ENCODE peak calls at places on chromosomes 4 and X, in four cellular contexts. K is heart left ventricle, A is uterus, F is A549. J is an unnamed sample.

GRCh38 chrX:53930513-53931380 is 113.5 kb downstream of the PHF8 start:
- DNase-seq in K (no peak), A (no peak), F (peak; percentile 3), J (no peak)

GRCh38 chrX:150779367-150779766 is 86.2 kb downstream of the MTMR1 start:
- DNase-seq in A (no peak), K (no peak), F (no peak), J (no peak)

GRCh38 chr4:156799121-156799589 is 172.4 kb downstream of the PDGFC start:
- DNase-seq in F (no peak), A (no peak), K (no peak), J (no peak)

GRCh38 chr4:183383606-183384005 is 60.8 kb upstream of the CDKN2AIP start:
- DNase-seq in A (no peak), K (no peak), F (no peak), J (no peak)

GRCh38 chr4:183099537-183100297 is 660 bp downstream of the WWC2 start:
- DNase-seq in K (peak; percentile 48), F (peak; percentile 46), A (peak; percentile 32), J (peak; percentile 58)

GRCh38 chr4:86319390-86319789 is 40.5 kb downstream of the MAPK10 start:
- DNase-seq in K (no peak), F (no peak), A (no peak), J (no peak)

GRCh38 chr4:138114434-138114833 is 127.7 kb downstream of the SLC7A11 start:
- DNase-seq in F (no peak), K (no peak), A (no peak), J (no peak)

GRCh38 chr4:48698029-48698901 is 81.8 kb downstream of the FRYL start:
- DNase-seq in K (peak; percentile 56), F (peak; percentile 64), A (peak; percentile 36), J (peak; percentile 93)

GRCh38 chr4:55866973-55867574 is 13.6 kb downstream of the EXOC1 start:
- DNase-seq in F (peak; percentile 61), K (no peak), A (no peak), J (peak; percentile 75)

GRCh38 chr4:58113083-58113482 is 1002.9 kb upstream of the IGFBP7 start:
- DNase-seq in K (no peak), A (no peak), F (no peak), J (no peak)

GRCh38 chrX:44748014-44748413 is 95.8 kb upstream of the DUSP21 start:
- DNase-seq in A (no peak), K (no peak), F (peak; percentile 9), J (peak; percentile 1)

GRCh38 chrX:29792335-29792734 is 423.0 kb upstream of the MAGEB2 start:
- DNase-seq in F (no peak), K (no peak), A (no peak), J (no peak)

GRCh38 chr4:147617841-147618421 is 734 bp downstream of the TMEM184C start:
- DNase-seq in F (no peak), K (no peak), A (no peak), J (no peak)

GRCh38 chr4:147616849-147617172 is 386 bp upstream of the TMEM184C start:
- DNase-seq in F (no peak), K (no peak), A (no peak), J (no peak)

GRCh38 chr4:147620315-147620714 is 3.1 kb downstream of the TMEM184C start:
- DNase-seq in A (no peak), F (no peak), K (no peak), J (no peak)

GRCh38 chr4:147617173-147617840 is at the start of gene TMEM184C:
- DNase-seq in K (peak; percentile 98), F (peak; percentile 92), A (peak; percentile 97), J (peak; percentile 96)
- TF ChIP-seq POLR2A in K (no peak), F (peak; percentile 71), A (peak; percentile 63), J (peak; percentile 90)

DNA sequence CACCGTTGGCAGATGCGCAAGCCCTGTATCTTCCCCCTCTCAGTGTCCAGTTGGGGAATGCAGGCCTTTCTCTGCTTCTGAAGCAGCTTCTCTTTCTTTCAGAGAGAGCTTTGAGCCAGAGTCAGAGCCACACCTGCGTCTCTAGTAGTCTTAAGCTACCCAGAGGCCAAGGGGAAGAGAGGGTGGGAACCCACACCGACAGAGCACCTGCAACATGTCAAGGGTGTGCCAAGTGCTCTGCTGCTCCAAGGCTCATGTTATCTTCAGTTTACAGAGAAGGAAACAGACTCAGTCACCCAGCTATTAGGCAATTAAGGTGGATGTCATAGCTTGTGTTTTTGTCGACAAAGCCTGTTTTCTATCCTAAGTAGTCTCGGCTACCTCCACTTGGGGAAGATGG is 22.7 kb upstream of the RNF212 start:
- DNase-seq in K (no peak), A (no peak), F (no peak), J (peak; percentile 12)
- TF ChIP-seq POLR2A in K (no peak), A (no peak), F (no peak), J (no peak)

GRCh38 chr4:79284893-79285292 is 41.0 kb downstream of the NAA11 start:
- DNase-seq in K (no peak), A (no peak), F (no peak), J (no peak)

DNA sequence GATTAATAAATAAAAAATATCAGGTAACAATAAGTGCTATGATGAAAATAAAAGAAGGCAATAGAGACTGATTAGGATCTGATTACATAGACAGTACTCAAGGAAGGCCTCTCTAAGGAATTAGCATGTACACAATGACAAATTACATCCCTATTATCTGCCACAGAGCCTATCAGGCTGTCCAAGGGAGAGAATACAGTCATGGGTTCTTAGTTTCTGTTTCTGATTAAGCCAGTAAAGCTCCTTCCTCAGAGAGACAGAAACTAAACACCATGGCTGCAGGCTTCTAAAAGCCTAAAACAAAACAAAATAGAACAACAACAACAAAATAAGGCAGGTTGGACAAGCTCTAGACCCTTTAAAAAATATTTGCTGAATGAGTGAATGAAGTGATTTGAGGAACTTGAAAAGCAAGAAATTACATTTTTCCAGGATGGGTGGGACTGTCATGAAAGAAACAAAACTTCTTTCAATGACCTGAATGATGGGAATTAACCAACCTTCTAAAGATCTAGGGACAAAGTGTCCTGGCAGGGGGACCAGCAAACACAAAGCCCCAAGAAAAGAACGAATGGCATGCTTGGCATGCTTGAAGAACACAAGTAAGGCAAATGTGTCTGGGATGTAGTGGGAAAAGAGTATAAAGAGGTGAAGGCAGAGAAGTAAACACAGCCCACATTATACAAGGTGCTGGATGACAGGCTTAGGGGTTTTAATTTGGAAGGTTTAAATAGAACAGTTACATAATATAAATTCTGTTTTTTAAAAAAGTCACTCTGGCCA is 44.1 kb downstream of the NAA11 start:
- DNase-seq in A (no peak), F (no peak), K (no peak), J (no peak)
- TF ChIP-seq POLR2A in A (no peak), F (no peak), K (no peak), J (no peak)

GRCh38 chrX:13653022-13653693 is at the start of gene TCEANC:
- DNase-seq in A (peak; percentile 98), K (peak; percentile 95), F (peak; percentile 97), J (peak; percentile 96)
- TF ChIP-seq POLR2A in A (peak; percentile 86), K (no peak), F (peak; percentile 46), J (peak; percentile 93)

DNA sequence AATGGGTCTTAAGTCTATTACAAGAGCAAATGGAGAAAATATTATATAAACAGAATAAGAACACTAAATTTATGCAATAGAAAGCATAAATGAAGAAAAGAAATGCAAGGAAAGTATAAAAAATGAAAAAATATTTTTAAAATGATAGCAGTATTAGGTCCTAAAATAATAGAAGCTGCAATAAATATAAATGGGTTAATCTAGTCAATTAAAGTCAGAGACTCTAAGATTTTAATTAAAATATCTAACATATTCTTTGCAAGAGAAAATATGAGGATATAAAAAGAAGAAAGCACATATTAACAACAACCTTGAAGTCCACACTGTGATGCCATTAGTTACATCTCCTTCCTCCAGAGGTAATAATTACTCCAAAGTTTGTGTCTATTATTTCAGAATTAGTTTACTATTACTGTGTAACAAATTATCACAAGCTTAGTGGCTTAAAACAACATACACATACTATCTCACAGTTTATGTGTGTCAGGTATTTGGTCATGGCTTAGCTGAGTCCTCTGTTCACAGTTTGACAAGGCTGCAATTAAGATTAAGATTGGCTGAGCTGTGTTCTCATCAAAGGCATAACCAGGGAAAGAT is 174.9 kb downstream of the NAA11 start:
- DNase-seq in F (no peak), K (no peak), A (no peak), J (no peak)
- TF ChIP-seq POLR2A in F (no peak), K (no peak), A (no peak), J (no peak)

GRCh38 chr4:10116625-10117423 is at the start of gene WDR1:
- DNase-seq in A (peak; percentile 98), K (peak; percentile 97), F (peak; percentile 89), J (peak; percentile 95)
- TF ChIP-seq POLR2A in A (peak; percentile 96), K (peak; percentile 92), F (peak; percentile 83), J (peak; percentile 96)

GRCh38 chrX:40736170-40736505 is 796 bp upstream of the MED14 start:
- DNase-seq in K (no peak), A (no peak), F (no peak), J (no peak)

GRCh38 chrX:40734956-40735317 is 405 bp downstream of the MED14 start:
- DNase-seq in F (peak; percentile 11), K (peak; percentile 20), A (peak; percentile 36), J (peak; percentile 62)

GRCh38 chrX:40733691-40734090 is 1.7 kb downstream of the MED14 start:
- DNase-seq in A (no peak), F (no peak), K (no peak), J (peak; percentile 1)

GRCh38 chrX:40729923-40730584 is 5.3 kb downstream of the MED14 start:
- DNase-seq in F (no peak), K (no peak), A (no peak), J (peak; percentile 31)

GRCh38 chrX:40735318-40736169 is at the start of gene MED14:
- DNase-seq in K (peak; percentile 89), F (peak; percentile 94), A (peak; percentile 88), J (peak; percentile 91)
- TF ChIP-seq POLR2A in K (no peak), F (peak; percentile 32), A (peak; percentile 71), J (peak; percentile 67)

GRCh38 chrX:130197464-130197863 is 25.7 kb downstream of the RAB33A start:
- DNase-seq in F (no peak), A (no peak), K (no peak), J (no peak)
- TF ChIP-seq POLR2A in F (no peak), A (no peak), K (no peak), J (no peak)

DNA sequence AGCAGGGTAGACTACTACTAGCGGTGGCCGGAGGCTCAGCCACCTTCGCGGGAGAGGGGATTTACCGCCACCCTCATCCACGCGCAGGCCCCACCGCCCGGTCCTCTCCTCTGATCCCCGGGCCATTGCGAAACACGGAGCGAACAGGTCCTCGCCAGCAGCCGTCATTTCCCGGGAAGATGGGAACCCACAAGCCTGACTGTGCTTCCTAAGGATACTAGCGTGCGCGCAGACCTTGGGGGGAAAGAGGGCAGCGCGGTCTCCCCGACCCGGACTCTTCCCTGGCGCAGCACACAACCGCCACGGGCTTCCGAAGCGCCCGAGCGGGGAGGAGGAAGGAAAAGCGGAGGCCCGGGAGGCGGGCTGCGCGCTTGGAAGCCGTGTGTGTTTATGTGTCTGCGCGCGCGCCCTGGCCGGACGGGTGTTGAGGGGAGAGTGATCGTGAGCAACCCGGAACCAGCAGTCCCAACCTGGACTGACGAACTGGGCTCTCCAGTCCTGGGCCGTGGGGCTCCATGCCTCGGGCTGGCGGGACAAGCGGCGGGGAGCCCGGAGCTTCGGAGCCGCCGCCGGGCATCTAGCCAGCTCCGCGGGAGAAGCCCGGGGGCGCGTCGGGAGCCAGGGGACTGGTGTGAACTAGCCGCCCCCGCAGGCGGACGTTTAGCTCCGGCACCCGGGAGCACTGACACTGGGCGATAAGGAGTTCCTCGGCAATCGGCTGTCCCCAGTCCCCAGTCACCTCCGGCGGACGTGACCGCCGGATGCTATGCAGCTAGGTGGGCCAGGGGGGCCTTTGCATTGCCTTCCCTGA is 74.6 kb upstream of the BCOR start:
- DNase-seq in A (peak; percentile 61), F (no peak), K (peak; percentile 73), J (peak; percentile 86)
- TF ChIP-seq POLR2A in A (no peak), F (no peak), K (no peak), J (peak; percentile 62)